ENCODE peak calls at places on chromosomes 1 and 21, in six cellular contexts. R is astrocyte of the spinal cord; Z is germinal center; D is stimulated activated naive CD4-positive, alpha-beta T cell; P is cardiac fibroblast; L is GM12892. Y is an unnamed sample.

GRCh38 chr1:208216062-208216461 is 28.1 kb downstream of the PLXNA2 start:
- DNase-seq in Z (no peak), P (peak; percentile 58), D (no peak), L (no peak), R (no peak), Y (no peak)

GRCh38 chr1:167661527-167662436 is 31.8 kb downstream of the RCSD1 start:
- DNase-seq in D (no peak), R (peak; percentile 65), Z (no peak), L (no peak), P (peak; percentile 87), Y (no peak)

GRCh38 chr1:7984826-7985225 is 23.3 kb downstream of the PARK7 start:
- DNase-seq in P (no peak), D (no peak), L (no peak), R (no peak), Z (no peak), Y (no peak)

GRCh38 chr21:14838400-14838799 is 226.4 kb downstream of the NRIP1 start:
- DNase-seq in Z (no peak), L (no peak), D (no peak), P (no peak), R (no peak), Y (no peak)

GRCh38 chr1:243564814-243565213 is 285.2 kb downstream of the AKT3 start:
- DNase-seq in R (no peak), P (no peak), D (no peak), L (no peak), Z (no peak), Y (no peak)

GRCh38 chr1:70487910-70488665 is 77.0 kb downstream of the CTH start:
- DNase-seq in R (peak; percentile 43), Z (peak; percentile 3), D (no peak), P (peak; percentile 42), L (no peak), Y (peak; percentile 31)

GRCh38 chr21:39714331-39714730 is 30.7 kb upstream of the IGSF5 start:
- DNase-seq in L (no peak), P (no peak), R (no peak), Z (no peak), D (no peak), Y (no peak)

GRCh38 chr1:221045842-221046831 is 166.9 kb downstream of the HLX start:
- DNase-seq in Z (peak; percentile 67), P (peak; percentile 32), R (peak; percentile 43), D (no peak), L (no peak), Y (no peak)

GRCh38 chr1:77036560-77036959 is 169.3 kb downstream of the ST6GALNAC5 start:
- DNase-seq in Z (no peak), P (peak; percentile 34), R (peak; percentile 58), D (no peak), L (no peak), Y (no peak)

GRCh38 chr21:44756416-44757185 is 45.0 kb downstream of the UBE2G2 start:
- DNase-seq in D (no peak), Z (no peak), L (no peak), R (no peak), P (no peak), Y (no peak)

GRCh38 chr1:84635261-84635848 is 54.9 kb downstream of the SSX2IP start:
- DNase-seq in R (no peak), D (no peak), P (no peak), L (no peak), Z (no peak), Y (no peak)

GRCh38 chr21:39610705-39611104 is 2.0 kb upstream of the B3GALT5 start:
- DNase-seq in D (no peak), R (peak; percentile 14), L (no peak), P (no peak), Z (no peak), Y (no peak)

GRCh38 chr1:109499661-109500536 is 6.0 kb downstream of the CYB561D1 start:
- DNase-seq in D (peak; percentile 46), R (peak; percentile 52), L (no peak), P (peak; percentile 46), Z (no peak), Y (no peak)

GRCh38 chr1:63730211-63730610 is 43.6 kb upstream of the ROR1 start:
- DNase-seq in Z (no peak), L (no peak), D (no peak), P (peak; percentile 11), R (no peak), Y (no peak)

GRCh38 chr1:185281245-185281644 is 35.8 kb downstream of the IVNS1ABP start:
- DNase-seq in D (no peak), Z (no peak), L (no peak), R (no peak), P (no peak), Y (no peak)

GRCh38 chr1:89519779-89520358 is 4.8 kb upstream of the LRRC8B start:
- DNase-seq in Z (peak; percentile 73), D (peak; percentile 4), P (peak; percentile 66), R (peak; percentile 43), L (peak; percentile 26), Y (no peak)

GRCh38 chr1:159959451-159959850 is 5.4 kb upstream of the SLAMF9 start:
- DNase-seq in P (peak; percentile 10), D (no peak), Z (no peak), R (no peak), L (no peak), Y (no peak)

GRCh38 chr1:59128784-59129227 is 168.1 kb upstream of the FGGY start:
- DNase-seq in P (peak; percentile 77), L (no peak), Z (no peak), R (peak; percentile 68), D (no peak), Y (no peak)

GRCh38 chr1:31764307-31765040 is at the start of gene ADGRB2:
- DNase-seq in P (no peak), L (no peak), Z (peak; percentile 53), R (no peak), D (peak; percentile 16), Y (no peak)

GRCh38 chr1:86774305-86775304 is 70.2 kb downstream of the SH3GLB1 start:
- DNase-seq in Z (peak; percentile 53), L (no peak), P (peak; percentile 96), D (no peak), R (peak; percentile 52), Y (no peak)

GRCh38 chr1:9038338-9038650 is 12.1 kb upstream of the SLC2A7 start:
- DNase-seq in Z (no peak), D (no peak), R (no peak), P (no peak), L (no peak), Y (no peak)

GRCh38 chr1:233607252-233608119 is 6.4 kb upstream of the KCNK1 start:
- DNase-seq in Z (no peak), L (no peak), R (no peak), P (no peak), D (no peak), Y (no peak)

GRCh38 chr1:216815239-216815955 is 92.2 kb upstream of the ESRRG start:
- DNase-seq in R (peak; percentile 34), L (no peak), P (peak; percentile 26), Z (no peak), D (no peak), Y (no peak)

GRCh38 chr1:201714542-201715276 is 114.2 kb upstream of the IPO9 start:
- DNase-seq in L (no peak), Z (no peak), D (no peak), R (peak; percentile 99), P (peak; percentile 97), Y (no peak)

Y was measured in D721Med.